ENCODE peak calls at places on chromosomes 11 and 22, in eight cellular contexts. U, T, P, M, D, S, B and C are unnamed samples.

GRCh38 chr11:116375221-116375620 is 397.6 kb downstream of the BUD13 start:
- DNase-seq in U (no peak), T (no peak), P (no peak), M (no peak), D (no peak), S (no peak), B (no peak), C (no peak)

GRCh38 chr11:68684385-68685356 is at the start of gene GAL:
- DNase-seq in U (no peak), T (no peak), P (no peak), M (no peak), D (no peak), S (no peak), B (peak; percentile 4), C (no peak)

GRCh38 chr11:80727315-80727714 is 1286.5 kb upstream of the TENM4 start:
- DNase-seq in U (no peak), T (no peak), P (no peak), M (no peak), D (no peak), S (no peak), B (peak; percentile 20), C (no peak)

GRCh38 chr11:62324738-62325556 is 12.3 kb upstream of the ASRGL1 start:
- DNase-seq in U (peak; percentile 44), T (peak; percentile 67), P (peak; percentile 31), M (no peak), D (no peak), S (peak; percentile 15), B (peak; percentile 64), C (no peak)

GRCh38 chr11:17735823-17736772 is 1.5 kb downstream of the KCNC1 start:
- DNase-seq in U (no peak), T (no peak), P (no peak), M (peak; percentile 72), D (no peak), S (no peak), B (peak; percentile 37), C (no peak)

GRCh38 chr11:62909107-62909894 is 11.9 kb downstream of the CHRM1 start:
- DNase-seq in U (peak; percentile 75), T (peak; percentile 82), P (peak; percentile 59), M (peak; percentile 90), D (no peak), S (peak; percentile 53), B (peak; percentile 78), C (no peak)

GRCh38 chr11:56714206-56714605 is 15.3 kb downstream of the OR9G1 start:
- DNase-seq in U (no peak), T (no peak), P (no peak), M (no peak), D (no peak), S (peak; percentile 57), B (no peak), C (no peak)

GRCh38 chr22:19105867-19106802 is 16.1 kb downstream of the DGCR2 start:
- DNase-seq in U (no peak), T (no peak), P (no peak), M (no peak), D (no peak), S (peak; percentile 30), B (no peak), C (peak; percentile 41)

GRCh38 chr11:71446942-71447688 is 1.1 kb downstream of the DHCR7 start:
- DNase-seq in U (peak; percentile 39), T (no peak), P (no peak), M (peak; percentile 60), D (no peak), S (peak; percentile 83), B (no peak), C (no peak)

GRCh38 chr11:42974510-42974909 is 337.3 kb upstream of the API5 start:
- DNase-seq in U (no peak), T (no peak), P (no peak), M (no peak), D (no peak), S (no peak), B (no peak), C (no peak)

GRCh38 chr22:38798496-38798895 is 4.6 kb upstream of the DNAL4 start:
- DNase-seq in U (no peak), T (no peak), P (no peak), M (no peak), D (no peak), S (no peak), B (no peak), C (no peak)

GRCh38 chr11:72652871-72653615 is 21.2 kb downstream of the PDE2A start:
- DNase-seq in U (no peak), T (no peak), P (no peak), M (peak; percentile 47), D (no peak), S (no peak), B (no peak), C (no peak)

GRCh38 chr11:85530596-85530995 is 96.5 kb downstream of the DLG2 start:
- DNase-seq in U (no peak), T (no peak), P (no peak), M (no peak), D (no peak), S (no peak), B (no peak), C (no peak)

GRCh38 chr11:20477418-20478090 is 90.0 kb downstream of the PRMT3 start:
- DNase-seq in U (no peak), T (no peak), P (no peak), M (no peak), D (no peak), S (no peak), B (no peak), C (no peak)

GRCh38 chr22:42963231-42963595 is 51.7 kb downstream of the PACSIN2 start:
- DNase-seq in U (no peak), T (no peak), P (no peak), M (peak; percentile 70), D (no peak), S (no peak), B (no peak), C (no peak)
- H3K4me1 ChIP-seq in U (peaks cover 20% of the 10 kb centered on the region), T (peaks cover 67% of the 10 kb centered on the region), P (peaks cover 72% of the 10 kb centered on the region), M (peaks cover 25% of the 10 kb centered on the region), D (peaks cover 44% of the 10 kb centered on the region), S (peaks cover 36% of the 10 kb centered on the region), B (peaks cover 5% of the 10 kb centered on the region), C (peaks cover 65% of the 10 kb centered on the region)

DNA sequence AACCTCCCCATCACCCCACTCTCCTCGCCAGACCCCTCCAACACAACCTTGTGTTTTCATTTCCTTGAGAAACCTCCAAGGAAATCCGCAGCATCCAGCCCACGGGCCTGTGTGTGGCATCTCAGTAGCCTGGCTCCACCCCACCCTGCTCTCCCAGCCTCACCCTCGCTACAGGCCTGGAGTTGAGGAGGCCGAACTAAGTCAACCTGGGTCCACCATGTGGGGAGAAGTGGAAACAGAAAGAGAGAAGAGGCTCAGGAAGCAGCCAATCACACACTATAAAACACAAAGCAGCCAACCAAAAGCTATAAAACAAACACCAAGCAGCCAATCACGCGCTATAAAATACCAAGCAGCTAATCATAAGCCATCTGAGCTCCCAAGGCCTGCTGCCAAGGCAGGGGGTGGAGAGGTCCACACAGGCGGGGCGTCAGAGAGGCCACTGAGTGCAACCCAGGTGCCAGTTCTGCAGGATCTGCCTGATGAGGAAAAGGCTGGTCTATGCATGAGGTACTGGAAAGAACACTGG is 72.0 kb downstream of the MICAL3 start:
- DNase-seq in U (no peak), T (no peak), P (no peak), M (no peak), D (no peak), S (no peak), B (no peak), C (no peak)
- H3K4me1 ChIP-seq in U (peaks cover 14% of the 10 kb centered on the region), T (peaks cover 7% of the 10 kb centered on the region), P (peaks cover 82% of the 10 kb centered on the region), M (peaks cover 37% of the 10 kb centered on the region), D (no peaks in the 10 kb centered on the region), S (peaks cover 6% of the 10 kb centered on the region), B (no peaks in the 10 kb centered on the region), C (peaks cover 29% of the 10 kb centered on the region)

GRCh38 chr22:36355362-36355761 is 32.4 kb downstream of the MYH9 start:
- DNase-seq in U (no peak), T (no peak), P (no peak), M (no peak), D (no peak), S (no peak), B (no peak), C (no peak)
- H3K4me1 ChIP-seq in U (peaks cover 63% of the 10 kb centered on the region), T (peaks cover 97% of the 10 kb centered on the region), P (peaks cover 97% of the 10 kb centered on the region), M (peaks cover 58% of the 10 kb centered on the region), D (peaks cover 83% of the 10 kb centered on the region), S (peaks cover 92% of the 10 kb centered on the region), B (peaks cover 15% of the 10 kb centered on the region), C (peaks cover 72% of the 10 kb centered on the region)

GRCh38 chr11:93529707-93530467 is 13.3 kb downstream of the SMCO4 start:
- DNase-seq in U (no peak), T (peak; percentile 66), P (no peak), M (no peak), D (no peak), S (no peak), B (no peak), C (no peak)
- H3K4me1 ChIP-seq in U (peaks cover 47% of the 10 kb centered on the region), T (peaks cover 54% of the 10 kb centered on the region), P (peaks cover 92% of the 10 kb centered on the region), M (peaks cover 13% of the 10 kb centered on the region), D (peaks cover 25% of the 10 kb centered on the region), S (no peaks in the 10 kb centered on the region), B (no peaks in the 10 kb centered on the region), C (peaks cover 70% of the 10 kb centered on the region)

GRCh38 chr22:42960146-42960509 is 54.8 kb downstream of the PACSIN2 start:
- DNase-seq in U (no peak), T (no peak), P (no peak), M (no peak), D (no peak), S (no peak), B (no peak), C (peak; percentile 51)

GRCh38 chr22:42961815-42962214 is 53.1 kb downstream of the PACSIN2 start:
- DNase-seq in U (no peak), T (no peak), P (no peak), M (no peak), D (no peak), S (no peak), B (no peak), C (no peak)

GRCh38 chr22:42964994-42965699 is 49.8 kb downstream of the PACSIN2 start:
- DNase-seq in U (no peak), T (no peak), P (no peak), M (no peak), D (no peak), S (no peak), B (no peak), C (no peak)

GRCh38 chr22:42959472-42960145 is 55.3 kb downstream of the PACSIN2 start:
- DNase-seq in U (peak; percentile 74), T (no peak), P (peak; percentile 55), M (no peak), D (no peak), S (peak; percentile 83), B (no peak), C (peak; percentile 50)

DNA sequence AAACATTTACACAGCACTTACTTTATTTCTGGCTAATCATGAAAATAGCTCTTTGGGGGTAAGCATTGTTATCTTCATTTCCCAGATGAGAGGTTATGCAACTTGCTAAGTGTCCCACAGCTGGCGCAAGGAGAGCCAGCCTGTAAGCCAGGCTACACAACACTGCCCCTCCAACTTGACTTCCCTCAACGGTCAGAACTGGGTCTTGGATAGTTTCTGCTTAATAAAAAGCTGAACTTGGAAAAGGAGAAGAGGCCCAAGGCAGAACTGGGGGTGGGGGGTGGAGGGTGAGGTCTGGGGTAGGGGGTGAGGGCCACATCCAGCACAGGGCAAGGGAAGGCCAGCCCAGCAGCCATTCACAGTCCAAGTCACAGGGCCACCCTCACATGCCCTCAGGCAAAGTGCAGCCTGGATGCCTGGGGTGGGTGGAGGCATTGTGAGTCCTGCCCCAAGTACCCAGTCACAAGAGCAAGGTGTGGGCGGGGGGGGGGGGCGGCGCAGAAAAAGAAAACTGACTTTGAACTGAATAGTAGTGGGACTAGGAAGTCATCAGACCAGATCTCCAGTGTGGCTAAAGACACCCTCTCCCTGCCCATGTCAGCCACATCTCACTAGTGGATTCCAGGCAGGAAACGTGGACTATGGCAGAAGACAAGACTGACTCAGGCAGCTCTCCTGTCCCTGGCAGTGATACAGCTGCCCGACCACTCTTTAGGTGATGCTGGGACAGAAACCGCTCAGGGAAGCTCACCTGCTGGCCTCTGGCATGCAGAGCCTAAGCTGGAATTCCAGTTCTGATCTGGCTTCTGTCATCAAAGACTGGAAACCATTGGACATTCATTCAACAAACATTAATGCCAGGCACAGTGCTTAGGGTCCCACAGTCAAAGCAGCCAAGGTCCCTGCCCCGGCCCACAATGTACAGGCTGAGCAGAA is 52.4 kb downstream of the PACSIN2 start:
- DNase-seq in U (peak; percentile 68), T (peak; percentile 87), P (no peak), M (peak; percentile 87), D (no peak), S (peak; percentile 50), B (no peak), C (no peak)
- H3K4me1 ChIP-seq in U (peaks cover 20% of the 10 kb centered on the region), T (peaks cover 69% of the 10 kb centered on the region), P (peaks cover 78% of the 10 kb centered on the region), M (peaks cover 26% of the 10 kb centered on the region), D (peaks cover 48% of the 10 kb centered on the region), S (peaks cover 39% of the 10 kb centered on the region), B (peaks cover 6% of the 10 kb centered on the region), C (peaks cover 67% of the 10 kb centered on the region)